ENCODE peak calls at places on chromosomes 6 and 20, in nine cellular contexts. B, I, P, F, V, Y, L, J and E are unnamed samples.

GRCh38 chr6:167095888-167096287 is 27.0 kb upstream of the CCR6 start:
- DNase-seq in B (no peak), I (no peak), P (no peak), F (no peak), V (no peak), Y (no peak), L (no peak), J (no peak), E (no peak)

GRCh38 chr6:141956046-141956761 is 176.5 kb upstream of the GJE1 start:
- DNase-seq in B (no peak), I (no peak), P (no peak), F (no peak), V (peak; percentile 36), Y (no peak), L (no peak), J (no peak), E (peak; percentile 7)

GRCh38 chr20:36121981-36122930 is 32.3 kb upstream of the EPB41L1 start:
- DNase-seq in B (no peak), I (peak; percentile 86), P (no peak), F (no peak), V (no peak), Y (peak; percentile 92), L (peak; percentile 58), J (no peak), E (no peak)

GRCh38 chr6:111792914-111793700 is 80.1 kb downstream of the FYN start:
- DNase-seq in B (no peak), I (no peak), P (no peak), F (no peak), V (no peak), Y (no peak), L (no peak), J (no peak), E (no peak)

GRCh38 chr6:144149558-144149893 is 791 bp upstream of the STX11 start:
- DNase-seq in B (no peak), I (peak; percentile 52), P (no peak), F (no peak), V (no peak), Y (peak; percentile 22), L (no peak), J (no peak), E (no peak)

GRCh38 chr20:48490976-48491657 is 336.7 kb downstream of the PREX1 start:
- DNase-seq in B (peak; percentile 35), I (no peak), P (no peak), F (no peak), V (no peak), Y (no peak), L (no peak), J (no peak), E (no peak)

GRCh38 chr6:153003294-153003645 is 761 bp upstream of the MTRF1L start:
- DNase-seq in B (no peak), I (no peak), P (no peak), F (no peak), V (no peak), Y (peak; percentile 7), L (no peak), J (peak; percentile 9), E (peak; percentile 53)

GRCh38 chr20:62310757-62311121 is 7.9 kb downstream of the ADRM1 start:
- DNase-seq in B (no peak), I (no peak), P (no peak), F (no peak), V (no peak), Y (no peak), L (no peak), J (no peak), E (no peak)

GRCh38 chr6:10441004-10441654 is 26.3 kb upstream of the TFAP2A start:
- DNase-seq in B (no peak), I (no peak), P (no peak), F (no peak), V (peak; percentile 91), Y (no peak), L (no peak), J (no peak), E (peak; percentile 62)

GRCh38 chr20:17661121-17661744 is 20.8 kb downstream of the RRBP1 start:
- DNase-seq in B (peak; percentile 55), I (no peak), P (no peak), F (no peak), V (peak; percentile 65), Y (peak; percentile 45), L (no peak), J (peak; percentile 20), E (no peak)

GRCh38 chr6:116969211-116969863 is 92.3 kb downstream of the RFX6 start:
- DNase-seq in B (no peak), I (no peak), P (no peak), F (no peak), V (peak; percentile 64), Y (peak; percentile 61), L (no peak), J (peak; percentile 28), E (peak; percentile 63)

GRCh38 chr6:70312165-70312564 is 9.3 kb upstream of the COL9A1 start:
- DNase-seq in B (no peak), I (no peak), P (no peak), F (no peak), V (peak; percentile 55), Y (no peak), L (no peak), J (no peak), E (peak; percentile 80)

GRCh38 chr6:11732036-11732545 is 46.5 kb downstream of the ADTRP start:
- DNase-seq in B (peak; percentile 84), I (peak; percentile 80), P (no peak), F (no peak), V (peak; percentile 61), Y (peak; percentile 37), L (no peak), J (peak; percentile 77), E (peak; percentile 96)

GRCh38 chr20:63590218-63591146 is 16.4 kb upstream of the HELZ2 start:
- DNase-seq in B (no peak), I (peak; percentile 43), P (no peak), F (no peak), V (no peak), Y (no peak), L (no peak), J (no peak), E (no peak)

GRCh38 chr20:62282103-62282502 is 20.7 kb upstream of the ADRM1 start:
- DNase-seq in B (no peak), I (no peak), P (no peak), F (no peak), V (no peak), Y (no peak), L (no peak), J (no peak), E (no peak)

GRCh38 chr6:454148-454991 is 62.8 kb downstream of the IRF4 start:
- DNase-seq in B (no peak), I (no peak), P (no peak), F (no peak), V (no peak), Y (no peak), L (no peak), J (no peak), E (peak; percentile 55)

DNA sequence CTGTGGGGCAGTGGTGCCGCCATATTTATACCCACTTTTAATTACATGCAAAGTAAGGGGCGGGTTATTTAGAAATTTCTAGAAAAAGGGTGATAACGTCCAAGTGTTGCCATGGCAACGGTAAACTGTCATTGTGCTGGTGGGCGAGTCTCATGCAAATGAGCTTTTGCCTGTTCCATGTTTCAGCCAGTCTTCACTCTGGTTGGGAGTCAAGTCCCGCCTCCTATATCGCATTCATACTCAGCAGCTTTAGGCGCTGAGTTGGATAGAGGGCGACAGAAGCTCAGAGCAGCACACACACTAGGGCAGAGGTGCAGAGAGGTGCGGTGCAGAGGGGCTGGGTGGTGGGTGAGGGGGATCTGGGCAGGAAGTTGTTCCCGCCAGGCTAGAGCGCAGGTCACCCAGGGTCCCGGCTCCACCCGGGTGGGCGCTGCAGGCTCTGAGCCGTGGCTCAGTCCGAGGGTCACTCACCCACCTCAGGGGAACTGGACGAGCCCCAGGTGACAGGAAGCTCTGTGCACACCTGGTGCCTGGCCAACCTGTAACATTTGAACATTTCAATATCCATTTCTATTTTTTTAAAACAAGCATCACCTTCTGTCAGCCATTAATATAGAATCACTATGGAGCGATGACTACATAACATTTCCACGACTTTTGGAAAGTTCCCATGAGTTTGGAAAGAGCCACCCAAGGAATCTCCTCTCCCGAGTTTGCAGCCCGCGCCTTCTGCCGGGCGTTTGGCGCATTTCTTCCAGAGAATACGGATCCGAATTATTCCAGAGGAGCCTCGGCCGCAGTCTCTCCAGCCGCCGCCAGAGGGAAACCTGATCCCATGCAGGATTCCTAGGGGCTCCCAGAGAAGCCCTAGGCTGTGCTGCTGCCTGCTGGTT is 89.1 kb upstream of the PHACTR3 start:
- DNase-seq in B (no peak), I (peak; percentile 70), P (peak; percentile 92), F (no peak), V (peak; percentile 52), Y (peak; percentile 83), L (peak; percentile 87), J (no peak), E (peak; percentile 52)
- TF ChIP-seq CTCF in B (no peak), I (peak; percentile 81), P (peak; percentile 89), F (no peak), V (peak; percentile 72), Y (peak; percentile 72), L (peak; percentile 81), J (peak; percentile 19), E (peak; percentile 76)

GRCh38 chr20:3173582-3174441 is 463 bp upstream of the LZTS3 start:
- DNase-seq in B (peak; percentile 94), I (peak; percentile 93), P (peak; percentile 98), F (peak; percentile 90), V (peak; percentile 75), Y (peak; percentile 92), L (peak; percentile 94), J (peak; percentile 99), E (peak; percentile 59)
- TF ChIP-seq CTCF in B (peak; percentile 23), I (no peak), P (no peak), F (no peak), V (no peak), Y (no peak), L (no peak), J (no peak), E (no peak)

DNA sequence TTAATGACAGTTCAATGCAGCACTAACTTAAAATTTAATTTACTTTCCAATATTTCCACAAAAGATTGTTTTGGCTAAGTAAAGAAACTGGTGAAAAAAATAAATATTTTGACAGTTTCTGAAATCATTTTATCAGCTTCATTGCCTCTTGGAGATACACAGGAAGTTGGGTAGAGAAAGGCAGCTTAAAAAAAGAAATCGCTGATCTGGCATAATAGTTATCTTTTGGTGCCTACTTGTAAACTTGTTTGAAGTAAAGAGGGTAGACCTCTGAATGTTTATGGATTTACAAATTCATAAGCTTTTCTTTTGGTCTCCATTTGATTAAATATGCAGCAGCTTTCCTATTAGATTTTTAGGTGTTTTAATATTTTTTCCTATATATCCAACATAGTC is 103.4 kb downstream of the RTN4IP1 start:
- DNase-seq in B (no peak), I (no peak), P (no peak), F (no peak), V (no peak), Y (no peak), L (no peak), J (no peak), E (no peak)
- TF ChIP-seq CTCF in B (no peak), I (no peak), P (no peak), F (no peak), V (no peak), Y (no peak), L (no peak), J (no peak), E (no peak)

GRCh38 chr20:22523499-22524392 is 60.6 kb downstream of the FOXA2 start:
- DNase-seq in B (no peak), I (no peak), P (no peak), F (no peak), V (no peak), Y (peak; percentile 67), L (no peak), J (no peak), E (no peak)
- TF ChIP-seq CTCF in B (no peak), I (no peak), P (no peak), F (no peak), V (no peak), Y (no peak), L (no peak), J (no peak), E (no peak)